ENCODE peak calls at places on chromosomes 16 and 17, in seven cellular contexts. One of them, this sample, is unnamed.

GRCh38 chr17:41967141-41967920 is 736 bp downstream of the CNP start:
- DNase-seq in NB4: no peak
- DNase-seq in pancreas: peak; percentile 56
- DNase-seq in mesothelial cell of epicardium: no peak
- DNase-seq in heart right ventricle: no peak
- DNase-seq in osteoblast: peak; percentile 88
- DNase-seq in HepG2: peak; percentile 82
- DNase-seq in this sample: peak; percentile 52

GRCh38 chr16:4097826-4098240 is 18.4 kb downstream of the ADCY9 start:
- DNase-seq in HepG2: no peak
- DNase-seq in heart right ventricle: no peak
- DNase-seq in pancreas: no peak
- DNase-seq in mesothelial cell of epicardium: no peak
- DNase-seq in osteoblast: no peak
- DNase-seq in NB4: no peak
- DNase-seq in this sample: no peak

GRCh38 chr17:61305024-61305423 is 94.6 kb upstream of the TBX2 start:
- DNase-seq in pancreas: no peak
- DNase-seq in mesothelial cell of epicardium: no peak
- DNase-seq in osteoblast: no peak
- DNase-seq in NB4: no peak
- DNase-seq in heart right ventricle: no peak
- DNase-seq in HepG2: no peak
- DNase-seq in this sample: no peak

GRCh38 chr17:77495575-77495974 is 354.8 kb downstream of the SEC14L1 start:
- DNase-seq in mesothelial cell of epicardium: no peak
- DNase-seq in NB4: no peak
- DNase-seq in pancreas: no peak
- DNase-seq in HepG2: no peak
- DNase-seq in osteoblast: peak; percentile 68
- DNase-seq in heart right ventricle: no peak
- DNase-seq in this sample: no peak

GRCh38 chr16:23499801-23500200 is 10.5 kb downstream of the GGA2 start:
- DNase-seq in pancreas: peak; percentile 90
- DNase-seq in heart right ventricle: no peak
- DNase-seq in HepG2: no peak
- DNase-seq in osteoblast: no peak
- DNase-seq in NB4: no peak
- DNase-seq in mesothelial cell of epicardium: no peak
- DNase-seq in this sample: no peak

GRCh38 chr16:80071964-80072363 is 468.8 kb upstream of the DYNLRB2 start:
- DNase-seq in osteoblast: no peak
- DNase-seq in mesothelial cell of epicardium: no peak
- DNase-seq in NB4: no peak
- DNase-seq in pancreas: no peak
- DNase-seq in HepG2: no peak
- DNase-seq in heart right ventricle: no peak
- DNase-seq in this sample: no peak

GRCh38 chr17:28097901-28098300 is 55.4 kb downstream of the NLK start:
- DNase-seq in heart right ventricle: no peak
- DNase-seq in mesothelial cell of epicardium: no peak
- DNase-seq in HepG2: no peak
- DNase-seq in NB4: no peak
- DNase-seq in osteoblast: no peak
- DNase-seq in pancreas: no peak
- DNase-seq in this sample: no peak

GRCh38 chr16:23826528-23827244 is 9.1 kb upstream of the PRKCB start:
- DNase-seq in mesothelial cell of epicardium: no peak
- DNase-seq in HepG2: no peak
- DNase-seq in NB4: peak; percentile 92
- DNase-seq in pancreas: no peak
- DNase-seq in heart right ventricle: no peak
- DNase-seq in osteoblast: no peak
- DNase-seq in this sample: peak; percentile 34

GRCh38 chr17:57442914-57443571 is 186.7 kb downstream of the MSI2 start:
- DNase-seq in osteoblast: no peak
- DNase-seq in HepG2: no peak
- DNase-seq in pancreas: no peak
- DNase-seq in mesothelial cell of epicardium: no peak
- DNase-seq in heart right ventricle: peak; percentile 52
- DNase-seq in NB4: peak; percentile 57
- DNase-seq in this sample: peak; percentile 67

GRCh38 chr17:9725575-9725974 is 65.8 kb downstream of the DHRS7C start:
- DNase-seq in pancreas: no peak
- DNase-seq in mesothelial cell of epicardium: no peak
- DNase-seq in osteoblast: peak; percentile 48
- DNase-seq in HepG2: peak; percentile 20
- DNase-seq in heart right ventricle: no peak
- DNase-seq in NB4: no peak
- DNase-seq in this sample: no peak

GRCh38 chr17:46823657-46824056 is 5.2 kb upstream of the WNT3 start:
- DNase-seq in heart right ventricle: no peak
- DNase-seq in osteoblast: peak; percentile 73
- DNase-seq in pancreas: no peak
- DNase-seq in HepG2: no peak
- DNase-seq in mesothelial cell of epicardium: no peak
- DNase-seq in NB4: no peak
- DNase-seq in this sample: no peak

GRCh38 chr17:28372203-28372944 is 880 bp downstream of the SARM1 start:
- DNase-seq in osteoblast: peak; percentile 93
- DNase-seq in NB4: no peak
- DNase-seq in pancreas: no peak
- DNase-seq in HepG2: no peak
- DNase-seq in heart right ventricle: no peak
- DNase-seq in mesothelial cell of epicardium: no peak
- DNase-seq in this sample: no peak

GRCh38 chr16:86756882-86757703 is 178.7 kb downstream of the FOXL1 start:
- DNase-seq in mesothelial cell of epicardium: no peak
- DNase-seq in pancreas: no peak
- DNase-seq in NB4: no peak
- DNase-seq in osteoblast: no peak
- DNase-seq in HepG2: no peak
- DNase-seq in heart right ventricle: no peak
- DNase-seq in this sample: no peak

GRCh38 chr16:15961060-15961511 is 11.7 kb downstream of the ABCC1 start:
- DNase-seq in mesothelial cell of epicardium: no peak
- DNase-seq in heart right ventricle: no peak
- DNase-seq in osteoblast: no peak
- DNase-seq in NB4: no peak
- DNase-seq in pancreas: no peak
- DNase-seq in HepG2: no peak
- DNase-seq in this sample: peak; percentile 41

DNA sequence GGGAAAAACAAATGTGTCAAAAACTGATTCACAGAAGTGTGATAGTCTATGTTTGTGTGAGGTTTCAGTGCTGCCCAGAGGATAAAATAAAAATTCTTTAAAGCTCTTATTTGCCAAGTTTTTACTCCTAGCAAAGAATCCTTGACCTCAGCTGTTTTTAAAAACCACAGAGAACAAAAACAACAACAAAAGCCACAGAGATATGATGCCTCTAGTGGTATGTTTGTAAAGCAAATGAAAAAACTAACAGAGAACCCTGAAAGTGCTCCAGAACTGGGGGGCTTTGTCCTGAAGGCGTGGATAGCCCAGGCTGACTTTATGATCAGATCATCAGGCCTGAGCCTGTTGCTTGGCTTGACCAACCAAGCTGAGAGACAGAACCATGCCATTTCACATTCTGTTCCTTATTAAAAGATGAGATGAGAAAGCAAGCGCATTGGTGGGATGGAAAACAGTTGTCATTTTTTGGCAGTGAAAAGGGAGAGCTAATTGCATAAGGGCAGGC is 411.1 kb downstream of the CPPED1 start:
- DNase-seq in NB4: no peak
- DNase-seq in HepG2: no peak
- DNase-seq in pancreas: no peak
- DNase-seq in heart right ventricle: no peak
- DNase-seq in mesothelial cell of epicardium: no peak
- DNase-seq in osteoblast: no peak
- DNase-seq in this sample: no peak
- TF ChIP-seq CTCF in NB4: no peak
- TF ChIP-seq CTCF in HepG2: no peak
- TF ChIP-seq CTCF in pancreas: no peak
- TF ChIP-seq CTCF in heart right ventricle: no peak
- TF ChIP-seq CTCF in mesothelial cell of epicardium: no peak
- TF ChIP-seq CTCF in osteoblast: peak; percentile 16
- TF ChIP-seq CTCF in this sample: no peak

GRCh38 chr17:64232466-64233262 is 30.4 kb downstream of the TEX2 start:
- DNase-seq in osteoblast: no peak
- DNase-seq in NB4: no peak
- DNase-seq in pancreas: no peak
- DNase-seq in mesothelial cell of epicardium: no peak
- DNase-seq in heart right ventricle: no peak
- DNase-seq in HepG2: no peak
- DNase-seq in this sample: no peak

GRCh38 chr17:64240261-64240740 is 22.8 kb downstream of the TEX2 start:
- DNase-seq in mesothelial cell of epicardium: no peak
- DNase-seq in osteoblast: no peak
- DNase-seq in NB4: no peak
- DNase-seq in heart right ventricle: peak; percentile 28
- DNase-seq in HepG2: no peak
- DNase-seq in pancreas: no peak
- DNase-seq in this sample: no peak

GRCh38 chr17:64234961-64235360 is 28.1 kb downstream of the TEX2 start:
- DNase-seq in heart right ventricle: no peak
- DNase-seq in osteoblast: no peak
- DNase-seq in pancreas: no peak
- DNase-seq in HepG2: no peak
- DNase-seq in NB4: no peak
- DNase-seq in mesothelial cell of epicardium: no peak
- DNase-seq in this sample: no peak

GRCh38 chr17:64240741-64241347 is 22.2 kb downstream of the TEX2 start:
- DNase-seq in NB4: no peak
- DNase-seq in heart right ventricle: peak; percentile 34
- DNase-seq in pancreas: no peak
- DNase-seq in HepG2: no peak
- DNase-seq in osteoblast: no peak
- DNase-seq in mesothelial cell of epicardium: no peak
- DNase-seq in this sample: no peak

DNA sequence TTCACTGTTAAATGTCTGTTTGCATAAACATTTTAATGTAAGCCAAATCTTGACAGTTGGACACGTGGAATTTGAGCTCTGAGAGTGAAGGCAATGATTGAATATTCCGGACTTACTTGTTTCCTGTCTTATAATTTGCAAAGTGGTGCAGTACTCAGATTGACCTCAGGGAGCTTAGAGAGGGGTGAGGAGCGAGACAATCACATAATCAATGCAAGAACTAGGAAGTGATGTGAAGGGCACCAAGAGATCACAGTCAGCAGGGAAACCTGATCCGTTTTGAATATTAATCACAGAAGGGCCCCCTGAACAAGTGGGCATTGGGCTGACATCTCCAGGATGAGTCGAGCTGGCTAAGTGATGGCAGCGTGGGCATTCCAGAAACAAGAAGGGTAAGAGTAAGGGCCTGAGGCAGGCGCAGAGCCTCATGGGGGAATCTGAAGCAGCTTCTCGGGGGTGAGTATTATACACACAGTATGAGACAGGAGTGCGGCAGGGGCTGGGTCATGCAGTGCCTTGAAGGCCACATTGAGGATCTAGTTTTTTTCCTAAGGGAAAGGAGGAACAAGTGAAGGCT is 26.1 kb downstream of the TEX2 start:
- DNase-seq in heart right ventricle: no peak
- DNase-seq in pancreas: no peak
- DNase-seq in NB4: peak; percentile 18
- DNase-seq in osteoblast: no peak
- DNase-seq in mesothelial cell of epicardium: no peak
- DNase-seq in HepG2: peak; percentile 37
- DNase-seq in this sample: no peak
- TF ChIP-seq CTCF in heart right ventricle: no peak
- TF ChIP-seq CTCF in pancreas: no peak
- TF ChIP-seq CTCF in NB4: peak; percentile 14
- TF ChIP-seq CTCF in osteoblast: peak; percentile 40
- TF ChIP-seq CTCF in mesothelial cell of epicardium: peak; percentile 55
- TF ChIP-seq CTCF in HepG2: no peak
- TF ChIP-seq CTCF in this sample: peak; percentile 33

GRCh38 chr16:30355144-30355953 is at the start of gene CD2BP2:
- DNase-seq in NB4: peak; percentile 98
- DNase-seq in HepG2: peak; percentile 100
- DNase-seq in osteoblast: peak; percentile 99
- DNase-seq in heart right ventricle: peak; percentile 92
- DNase-seq in mesothelial cell of epicardium: peak; percentile 94
- DNase-seq in pancreas: peak; percentile 97
- DNase-seq in this sample: peak; percentile 94
- TF ChIP-seq CTCF in NB4: no peak
- TF ChIP-seq CTCF in HepG2: peak; percentile 45
- TF ChIP-seq CTCF in osteoblast: no peak
- TF ChIP-seq CTCF in heart right ventricle: no peak
- TF ChIP-seq CTCF in mesothelial cell of epicardium: no peak
- TF ChIP-seq CTCF in pancreas: no peak
- TF ChIP-seq CTCF in this sample: no peak

GRCh38 chr17:39668141-39668924 is at the start of gene PNMT:
- DNase-seq in pancreas: peak; percentile 81
- DNase-seq in NB4: peak; percentile 87
- DNase-seq in heart right ventricle: peak; percentile 83
- DNase-seq in osteoblast: peak; percentile 93
- DNase-seq in mesothelial cell of epicardium: peak; percentile 69
- DNase-seq in HepG2: peak; percentile 56
- DNase-seq in this sample: peak; percentile 89
- TF ChIP-seq CTCF in pancreas: peak; percentile 49
- TF ChIP-seq CTCF in NB4: peak; percentile 63
- TF ChIP-seq CTCF in heart right ventricle: peak; percentile 76
- TF ChIP-seq CTCF in osteoblast: peak; percentile 36
- TF ChIP-seq CTCF in mesothelial cell of epicardium: peak; percentile 60
- TF ChIP-seq CTCF in HepG2: peak; percentile 94
- TF ChIP-seq CTCF in this sample: peak; percentile 70

GRCh38 chr17:50850640-50851039 is 15.3 kb downstream of the WFIKKN2 start:
- DNase-seq in mesothelial cell of epicardium: no peak
- DNase-seq in NB4: no peak
- DNase-seq in osteoblast: no peak
- DNase-seq in HepG2: no peak
- DNase-seq in heart right ventricle: no peak
- DNase-seq in pancreas: no peak
- DNase-seq in this sample: peak; percentile 27

GRCh38 chr17:50848691-50849090 is 13.3 kb downstream of the WFIKKN2 start:
- DNase-seq in NB4: no peak
- DNase-seq in HepG2: no peak
- DNase-seq in pancreas: no peak
- DNase-seq in osteoblast: no peak
- DNase-seq in heart right ventricle: no peak
- DNase-seq in mesothelial cell of epicardium: no peak
- DNase-seq in this sample: no peak

GRCh38 chr17:50847566-50847965 is 12.2 kb downstream of the WFIKKN2 start:
- DNase-seq in mesothelial cell of epicardium: no peak
- DNase-seq in NB4: no peak
- DNase-seq in pancreas: no peak
- DNase-seq in osteoblast: no peak
- DNase-seq in heart right ventricle: no peak
- DNase-seq in HepG2: no peak
- DNase-seq in this sample: no peak

GRCh38 chr17:50845260-50846147 is 10.1 kb downstream of the WFIKKN2 start:
- DNase-seq in osteoblast: peak; percentile 95
- DNase-seq in NB4: no peak
- DNase-seq in pancreas: no peak
- DNase-seq in HepG2: no peak
- DNase-seq in mesothelial cell of epicardium: no peak
- DNase-seq in heart right ventricle: no peak
- DNase-seq in this sample: no peak

GRCh38 chr17:50848039-50848438 is 12.7 kb downstream of the WFIKKN2 start:
- DNase-seq in pancreas: no peak
- DNase-seq in osteoblast: no peak
- DNase-seq in NB4: no peak
- DNase-seq in heart right ventricle: no peak
- DNase-seq in HepG2: no peak
- DNase-seq in mesothelial cell of epicardium: no peak
- DNase-seq in this sample: no peak
- TF ChIP-seq CTCF in pancreas: no peak
- TF ChIP-seq CTCF in osteoblast: no peak
- TF ChIP-seq CTCF in NB4: no peak
- TF ChIP-seq CTCF in heart right ventricle: peak; percentile 49
- TF ChIP-seq CTCF in HepG2: peak; percentile 80
- TF ChIP-seq CTCF in mesothelial cell of epicardium: no peak
- TF ChIP-seq CTCF in this sample: no peak

GRCh38 chr16:49352923-49353322 is 20.7 kb upstream of the C16orf78 start:
- DNase-seq in osteoblast: no peak
- DNase-seq in HepG2: peak; percentile 23
- DNase-seq in NB4: peak; percentile 46
- DNase-seq in heart right ventricle: no peak
- DNase-seq in mesothelial cell of epicardium: no peak
- DNase-seq in pancreas: no peak
- DNase-seq in this sample: no peak
- TF ChIP-seq CTCF in osteoblast: peak; percentile 22
- TF ChIP-seq CTCF in HepG2: peak; percentile 54
- TF ChIP-seq CTCF in NB4: peak; percentile 81
- TF ChIP-seq CTCF in heart right ventricle: no peak
- TF ChIP-seq CTCF in mesothelial cell of epicardium: no peak
- TF ChIP-seq CTCF in pancreas: no peak
- TF ChIP-seq CTCF in this sample: no peak